ENCODE peak calls at places on chromosomes 5 and 9, in five cellular contexts. N, S, V, K and B are unnamed samples.

GRCh38 chr9:35073276-35073607 is 817 bp upstream of the VCP start:
- DNase-seq in N (no peak), S (no peak), V (no peak), K (no peak), B (no peak)

GRCh38 chr9:87792831-87793288 is 66.9 kb downstream of the CTSL start:
- DNase-seq in N (no peak), S (peak; percentile 50), V (peak; percentile 72), K (peak; percentile 84), B (peak; percentile 90)

GRCh38 chr9:107249665-107250285 is 33.3 kb upstream of the RAD23B start:
- DNase-seq in N (no peak), S (no peak), V (no peak), K (no peak), B (no peak)

GRCh38 chr9:129835128-129835859 is at the start of the genes C9orf78 and USP20:
- DNase-seq in N (peak; percentile 94), S (peak; percentile 98), V (peak; percentile 91), K (peak; percentile 91), B (peak; percentile 98)

GRCh38 chr9:72703574-72703973 is 182.2 kb downstream of the TMC1 start:
- DNase-seq in N (no peak), S (no peak), V (no peak), K (no peak), B (no peak)

GRCh38 chr5:132905938-132906337 is 32.5 kb downstream of the LEAP2 start:
- DNase-seq in N (no peak), S (no peak), V (no peak), K (no peak), B (no peak)

GRCh38 chr9:114406441-114406840 is 18.7 kb upstream of the AKNA start:
- DNase-seq in N (no peak), S (no peak), V (no peak), K (no peak), B (no peak)

GRCh38 chr9:93065321-93065720 is 6.8 kb downstream of the SUSD3 start:
- DNase-seq in N (no peak), S (no peak), V (no peak), K (no peak), B (no peak)

DNA sequence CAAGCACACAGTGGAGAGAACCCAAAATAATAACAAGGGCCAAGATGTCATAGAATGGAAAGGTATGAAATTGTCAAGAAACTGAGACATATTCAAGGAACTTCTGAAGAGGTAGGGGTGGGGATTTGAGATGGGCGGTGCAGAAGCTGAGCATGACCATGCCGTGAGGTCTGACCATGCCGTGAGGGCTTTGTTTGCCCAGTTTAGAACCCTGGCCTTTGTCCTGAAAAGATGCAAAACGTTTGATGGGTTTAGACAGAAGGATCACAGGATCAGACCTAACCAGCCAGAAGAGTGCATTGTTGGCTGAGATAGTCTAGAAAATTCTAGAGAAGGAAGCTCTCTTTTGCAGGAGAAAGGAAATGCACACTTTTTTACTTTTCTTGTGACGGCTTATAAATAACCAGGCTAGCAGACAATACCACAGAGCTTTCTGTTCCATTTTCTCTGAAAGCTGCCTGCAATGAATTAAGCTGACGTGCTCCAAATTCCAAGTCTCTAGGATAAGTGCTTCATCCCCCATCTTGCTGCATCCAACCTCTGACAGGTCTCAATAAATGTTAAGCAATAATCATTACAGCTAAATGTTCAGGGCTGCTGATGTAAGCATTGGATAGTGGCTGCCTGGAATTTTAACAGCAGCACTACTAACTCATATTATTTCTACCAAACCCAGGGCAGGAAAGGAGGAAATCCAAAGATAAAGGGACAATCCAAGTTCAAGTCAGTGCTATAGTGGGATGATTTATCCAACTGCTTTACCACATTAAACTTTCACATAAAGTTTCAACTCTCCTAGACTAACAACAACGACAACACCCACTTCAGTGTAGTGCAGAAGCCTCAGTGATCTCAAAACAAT is 111.0 kb upstream of the IL6ST start:
- DNase-seq in N (no peak), S (no peak), V (no peak), K (no peak), B (no peak)
- TF ChIP-seq EP300 in N (no peak), S (no peak), V (no peak), K (no peak), B (no peak)

DNA sequence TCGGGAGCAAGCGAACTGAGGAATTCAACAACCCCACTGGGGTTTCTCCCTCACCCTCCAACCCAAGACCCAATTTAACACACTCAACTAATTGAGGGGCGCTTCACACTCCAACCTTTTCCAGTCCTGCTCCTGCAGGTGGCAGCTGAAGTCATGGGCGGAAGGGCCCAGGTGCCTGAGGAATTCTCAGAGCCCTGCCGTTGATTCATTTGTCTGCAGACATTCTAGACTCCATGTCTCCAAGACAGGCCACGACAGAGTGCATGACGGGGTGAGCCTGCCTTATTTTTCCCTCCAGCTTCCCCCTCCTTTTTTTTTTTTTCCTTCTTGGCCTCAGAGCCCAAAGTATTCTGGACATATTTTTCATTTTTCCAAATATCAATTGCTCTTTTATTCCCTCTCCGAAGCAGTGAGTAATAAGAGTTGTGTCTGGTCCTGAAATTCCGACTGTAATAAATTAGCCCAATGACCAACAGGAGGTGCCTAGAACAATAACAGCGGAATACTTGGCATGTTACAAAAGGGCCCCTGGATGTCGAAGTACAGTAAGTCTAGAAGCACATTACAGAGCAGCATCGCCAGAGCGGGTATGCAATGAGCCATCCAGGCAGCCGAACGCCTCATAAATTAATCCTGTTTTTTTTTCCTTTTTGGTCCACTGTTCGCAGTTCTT is 8.7 kb upstream of the SMIM23 start:
- DNase-seq in N (no peak), S (no peak), V (no peak), K (no peak), B (no peak)
- TF ChIP-seq CTCF in N (no peak), S (no peak), V (no peak), K (no peak), B (no peak)

GRCh38 chr5:41416336-41416735 is 94.1 kb downstream of the PLCXD3 start:
- DNase-seq in N (no peak), S (no peak), V (no peak), K (no peak), B (no peak)

GRCh38 chr5:41412496-41412895 is 97.9 kb downstream of the PLCXD3 start:
- DNase-seq in N (no peak), S (no peak), V (no peak), K (no peak), B (no peak)

GRCh38 chr5:41413067-41413466 is 97.3 kb downstream of the PLCXD3 start:
- DNase-seq in N (no peak), S (no peak), V (no peak), K (no peak), B (no peak)

GRCh38 chr5:41415242-41415641 is 95.2 kb downstream of the PLCXD3 start:
- DNase-seq in N (no peak), S (no peak), V (no peak), K (no peak), B (no peak)

GRCh38 chr5:41414598-41414997 is 95.8 kb downstream of the PLCXD3 start:
- DNase-seq in N (no peak), S (no peak), V (peak; percentile 30), K (peak; percentile 46), B (peak; percentile 66)
- TF ChIP-seq EP300 in N (no peak), S (no peak), V (no peak), K (peak; percentile 33), B (no peak)

DNA sequence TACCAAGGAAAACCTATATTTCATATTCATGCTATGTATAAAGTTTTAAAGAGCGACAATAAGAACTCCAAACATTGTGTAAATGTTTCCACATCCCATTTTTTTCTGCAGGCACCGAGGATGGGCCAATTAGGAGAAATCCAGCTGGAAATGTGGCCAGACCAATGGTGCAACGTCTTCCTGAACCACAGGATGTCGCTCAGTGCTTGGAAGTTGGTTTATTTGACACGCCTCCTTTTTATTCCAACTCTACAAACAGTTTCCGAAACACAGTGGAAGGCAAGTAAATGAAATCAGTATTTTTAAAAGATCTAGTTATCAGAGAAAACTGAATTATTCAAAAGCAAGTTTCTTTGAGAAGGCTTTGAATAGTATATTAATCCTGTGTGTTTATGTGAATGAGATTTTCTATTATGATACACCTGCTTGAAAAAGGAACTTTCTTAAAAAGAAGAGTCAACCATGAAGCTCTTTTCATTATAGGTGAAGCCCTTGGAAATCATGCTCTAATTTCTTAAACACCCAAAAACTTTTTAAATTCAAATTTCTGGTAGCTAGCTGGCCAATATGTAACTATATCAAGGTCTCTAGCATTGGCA is 9.1 kb downstream of the TYRP1 start:
- DNase-seq in N (no peak), S (peak; percentile 16), V (peak; percentile 35), K (peak; percentile 8), B (peak; percentile 69)
- TF ChIP-seq CTCF in N (no peak), S (peak; percentile 54), V (peak; percentile 44), K (peak; percentile 84), B (peak; percentile 41)

GRCh38 chr5:159478950-159479349 is 148.7 kb upstream of the IL12B start:
- DNase-seq in N (no peak), S (no peak), V (no peak), K (no peak), B (no peak)
- TF ChIP-seq EP300 in N (no peak), S (no peak), V (no peak), K (no peak), B (no peak)

DNA sequence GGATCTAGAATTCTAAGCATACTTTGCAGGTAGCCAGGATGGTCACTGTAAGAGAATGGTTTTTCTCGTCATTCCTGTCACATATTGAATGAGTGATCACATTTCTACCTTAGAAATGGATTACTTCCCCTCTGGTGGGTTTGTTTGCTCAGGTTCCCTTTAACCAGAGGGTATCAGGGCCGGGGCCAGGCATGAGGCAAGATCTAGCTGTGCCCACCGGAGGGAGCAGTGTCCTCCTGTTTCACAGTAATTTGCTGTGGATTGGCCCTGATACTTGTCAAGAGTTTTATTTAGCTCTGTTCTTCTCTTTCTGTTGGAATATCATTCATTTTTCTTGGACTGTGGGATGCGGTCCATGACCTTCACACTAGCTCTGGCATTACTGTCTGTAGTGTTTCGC is 42.3 kb upstream of the ZBED3 start:
- DNase-seq in N (no peak), S (no peak), V (no peak), K (peak; percentile 19), B (no peak)
- TF ChIP-seq CTCF in N (no peak), S (no peak), V (no peak), K (peak; percentile 49), B (no peak)

DNA sequence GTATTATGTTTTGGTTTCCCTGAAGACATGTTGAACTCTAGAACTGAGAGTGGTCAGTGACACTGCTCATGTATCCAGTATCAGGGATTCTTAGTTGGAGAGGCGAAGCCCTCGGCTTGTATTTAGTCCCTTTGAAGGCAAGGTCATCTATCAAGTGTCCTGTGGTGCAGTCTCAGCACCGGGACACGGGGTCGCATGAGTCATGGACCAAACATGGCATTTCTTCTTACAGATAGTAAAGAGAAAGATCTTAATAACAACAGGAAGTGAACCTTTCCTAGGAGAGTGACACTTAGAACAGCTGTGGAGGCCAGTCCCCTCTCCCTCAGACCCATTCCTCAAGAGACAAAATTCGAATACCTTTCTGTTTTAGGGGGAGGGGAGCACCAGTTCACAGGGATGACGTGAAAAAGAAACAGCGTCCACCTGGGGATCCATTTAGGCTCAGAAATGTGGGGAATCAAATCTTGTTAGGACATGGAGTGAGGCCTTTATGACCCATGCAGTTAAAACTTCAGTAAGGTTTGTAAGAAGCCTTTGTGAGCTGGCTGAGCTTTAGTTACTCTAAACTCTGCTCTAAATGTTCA is 86.5 kb downstream of the ADGRV1 start:
- DNase-seq in N (no peak), S (no peak), V (no peak), K (no peak), B (no peak)
- TF ChIP-seq EP300 in N (no peak), S (no peak), V (no peak), K (no peak), B (no peak)

DNA sequence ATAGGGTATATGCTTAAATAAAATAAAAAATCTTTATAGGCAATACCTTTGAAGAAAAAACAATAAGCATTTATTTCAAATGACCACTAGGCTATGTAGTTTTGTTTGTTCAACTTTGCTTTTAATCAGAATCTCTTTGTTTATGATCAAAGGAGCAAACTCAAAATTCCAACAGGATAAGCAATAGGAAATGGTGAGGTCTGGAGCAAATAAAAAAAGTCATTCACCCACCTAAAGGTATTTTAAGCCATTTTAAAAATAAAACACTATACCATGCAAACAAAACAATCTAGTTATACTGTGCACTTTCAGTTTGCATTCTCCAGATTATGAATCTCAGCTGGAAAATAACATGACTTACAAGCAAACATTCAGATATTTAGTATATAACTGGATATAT is 35.3 kb upstream of the CYFIP2 start:
- DNase-seq in N (no peak), S (no peak), V (no peak), K (no peak), B (no peak)
- TF ChIP-seq CTCF in N (no peak), S (no peak), V (no peak), K (no peak), B (no peak)